ENCODE peak calls at places on chromosomes 6 and 20, in seven cellular contexts. Q is A549, Y is HepG2, S is body of pancreas, E is breast epithelium, H is ovary, D is prostate gland. P is an unnamed sample.

GRCh38 chr20:48736231-48736630 is 91.6 kb downstream of the PREX1 start:
- DNase-seq in Q (no peak), Y (no peak), H (no peak), S (no peak), D (no peak), E (no peak), P (no peak)

GRCh38 chr6:98970469-98970868 is 22.7 kb upstream of the FBXL4 start:
- DNase-seq in E (no peak), H (no peak), Q (no peak), S (no peak), D (no peak), Y (no peak), P (no peak)

GRCh38 chr20:8104252-8104651 is 27.8 kb upstream of the PLCB1 start:
- DNase-seq in D (no peak), Q (no peak), H (no peak), E (no peak), S (no peak), Y (no peak), P (no peak)

GRCh38 chr6:158002249-158002950 is 20.7 kb downstream of the SYNJ2 start:
- DNase-seq in Q (no peak), S (no peak), D (peak; percentile 75), H (no peak), E (peak; percentile 90), Y (no peak), P (peak; percentile 7)

GRCh38 chr6:115398607-115399006 is 662.1 kb downstream of the FRK start:
- DNase-seq in H (no peak), Y (no peak), Q (no peak), E (no peak), D (no peak), S (no peak), P (no peak)

GRCh38 chr6:16769986-16770376 is 8.7 kb upstream of the ATXN1 start:
- DNase-seq in H (no peak), Q (no peak), Y (no peak), E (no peak), D (no peak), S (no peak), P (no peak)

GRCh38 chr20:37346526-37347346 is 796 bp downstream of the SRC start:
- DNase-seq in E (no peak), H (peak; percentile 40), S (no peak), D (no peak), Q (no peak), Y (no peak), P (no peak)

GRCh38 chr20:48714764-48715163 is 113.0 kb downstream of the PREX1 start:
- DNase-seq in D (no peak), Q (no peak), Y (no peak), S (no peak), H (no peak), E (no peak), P (no peak)

GRCh38 chr6:119129148-119129967 is 50.9 kb upstream of the FAM184A start:
- DNase-seq in H (no peak), S (no peak), E (no peak), D (peak; percentile 43), Y (peak; percentile 76), Q (peak; percentile 20), P (no peak)

GRCh38 chr20:10240655-10241054 is 22.0 kb downstream of the SNAP25 start:
- DNase-seq in Y (no peak), S (no peak), E (no peak), D (no peak), H (no peak), Q (no peak), P (no peak)

GRCh38 chr6:133947302-133947900 is 5.6 kb upstream of the TBPL1 start:
- DNase-seq in E (no peak), H (no peak), Q (no peak), Y (no peak), S (peak; percentile 66), D (peak; percentile 13), P (no peak)

GRCh38 chr6:133055527-133055966 is 185.6 kb upstream of the EYA4 start:
- DNase-seq in D (no peak), H (no peak), S (no peak), Y (no peak), Q (no peak), E (no peak), P (no peak)

GRCh38 chr6:137494967-137495595 is 887 bp upstream of the OLIG3 start:
- DNase-seq in D (no peak), Y (no peak), H (no peak), Q (no peak), S (no peak), E (no peak), P (no peak)

GRCh38 chr6:118401325-118401998 is 146.6 kb upstream of the PLN start:
- DNase-seq in D (no peak), E (no peak), Y (no peak), H (no peak), S (no peak), Q (no peak), P (no peak)

GRCh38 chr20:33702861-33703260 is 16.7 kb upstream of the E2F1 start:
- DNase-seq in S (no peak), Y (no peak), D (no peak), Q (no peak), H (peak; percentile 47), E (no peak), P (no peak)

GRCh38 chr20:10603378-10603777 is 70.4 kb downstream of the JAG1 start:
- DNase-seq in Q (no peak), H (no peak), E (no peak), S (no peak), Y (no peak), D (no peak), P (no peak)

GRCh38 chr6:74356385-74356784 is 660.4 kb downstream of the CD109 start:
- DNase-seq in D (no peak), Y (no peak), Q (peak; percentile 3), E (no peak), S (no peak), H (no peak), P (no peak)

GRCh38 chr6:170080169-170080827 is 210.6 kb downstream of the DLL1 start:
- DNase-seq in D (no peak), S (peak; percentile 6), E (no peak), Y (no peak), H (no peak), Q (no peak), P (no peak)

GRCh38 chr6:123064038-123064437 is 68.0 kb downstream of the CLVS2 start:
- DNase-seq in E (no peak), D (no peak), Y (no peak), S (no peak), Q (no peak), H (no peak), P (no peak)

GRCh38 chr20:31674895-31675827 is 37.4 kb downstream of the COX4I2 start:
- DNase-seq in S (no peak), Y (no peak), H (peak; percentile 58), E (peak; percentile 50), Q (no peak), D (no peak), P (no peak)

GRCh38 chr20:36318166-36318565 is 12.0 kb downstream of the DLGAP4 start:
- DNase-seq in Y (no peak), H (no peak), E (no peak), Q (no peak), D (no peak), S (no peak), P (no peak)

GRCh38 chr6:82040405-82041221 is 206.9 kb downstream of the IBTK start:
- DNase-seq in D (peak; percentile 6), E (no peak), H (peak; percentile 25), Q (peak; percentile 6), Y (peak; percentile 46), S (peak; percentile 43), P (no peak)

GRCh38 chr6:31400467-31401289 is 2.7 kb upstream of the MICA start:
- DNase-seq in Q (no peak), H (peak; percentile 76), S (peak; percentile 78), Y (peak; percentile 65), D (peak; percentile 67), E (peak; percentile 71), P (no peak)

DNA sequence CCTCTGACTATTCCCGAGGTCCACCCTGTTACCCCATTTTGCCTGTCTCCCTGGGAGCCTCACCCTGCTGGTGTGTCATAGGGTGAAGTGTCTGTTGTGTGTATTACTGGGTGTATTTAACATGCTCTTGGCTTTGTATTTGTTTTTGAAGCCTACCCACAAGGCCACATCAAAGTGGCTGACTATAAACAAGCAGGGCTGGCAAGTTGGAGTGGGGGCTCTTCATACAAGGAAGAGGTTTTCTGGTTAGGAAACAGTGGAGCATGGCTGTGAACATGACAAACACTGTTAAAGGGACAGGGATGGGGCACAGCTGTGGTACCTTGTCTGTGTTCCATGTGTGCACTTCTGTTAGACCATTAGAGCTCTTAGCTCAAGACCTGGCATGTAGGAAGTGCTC is 26.3 kb downstream of the HECA start:
- DNase-seq in E (no peak), Q (no peak), S (no peak), Y (peak; percentile 5), H (no peak), D (no peak), P (no peak)
- H3K4me1 ChIP-seq in E (no peaks in the 10 kb centered on the region), Q (no peaks in the 10 kb centered on the region), S (peaks cover 25% of the 10 kb centered on the region), Y (no peaks in the 10 kb centered on the region), H (peaks cover 1% of the 10 kb centered on the region), D (no peaks in the 10 kb centered on the region), P (peaks cover 12% of the 10 kb centered on the region)

GRCh38 chr6:88512951-88513350 is 346.8 kb upstream of the CNR1 start:
- DNase-seq in H (no peak), E (no peak), Y (no peak), Q (no peak), S (no peak), D (no peak), P (no peak)
- TF ChIP-seq POLR2A in H (no peak), E (no peak), Y (no peak), Q (no peak), S (no peak), D (no peak), P (no peak)

GRCh38 chr6:11848252-11848651 is 69.6 kb upstream of the ADTRP start:
- DNase-seq in D (no peak), E (no peak), Q (no peak), S (no peak), Y (no peak), H (no peak), P (no peak)

GRCh38 chr6:11847515-11848244 is 69.1 kb upstream of the ADTRP start:
- DNase-seq in Y (no peak), E (no peak), H (no peak), Q (no peak), D (no peak), S (no peak), P (no peak)

GRCh38 chr6:11852061-11852619 is 73.5 kb upstream of the ADTRP start:
- DNase-seq in S (no peak), Y (no peak), Q (no peak), H (no peak), D (no peak), E (no peak), P (no peak)

GRCh38 chr6:11851405-11851804 is 72.8 kb upstream of the ADTRP start:
- DNase-seq in H (no peak), E (no peak), Y (no peak), S (no peak), D (no peak), Q (no peak), P (no peak)

GRCh38 chr6:11848852-11849731 is 70.5 kb upstream of the ADTRP start:
- DNase-seq in Q (no peak), S (no peak), H (no peak), E (no peak), D (no peak), Y (no peak), P (no peak)
- H3K4me3 ChIP-seq in Q (no peak overlapping the region), S (no peak overlapping the region), H (no peak overlapping the region), E (no peak overlapping the region), D (no peak overlapping the region), Y (no peak overlapping the region), P (no peak overlapping the region)

DNA sequence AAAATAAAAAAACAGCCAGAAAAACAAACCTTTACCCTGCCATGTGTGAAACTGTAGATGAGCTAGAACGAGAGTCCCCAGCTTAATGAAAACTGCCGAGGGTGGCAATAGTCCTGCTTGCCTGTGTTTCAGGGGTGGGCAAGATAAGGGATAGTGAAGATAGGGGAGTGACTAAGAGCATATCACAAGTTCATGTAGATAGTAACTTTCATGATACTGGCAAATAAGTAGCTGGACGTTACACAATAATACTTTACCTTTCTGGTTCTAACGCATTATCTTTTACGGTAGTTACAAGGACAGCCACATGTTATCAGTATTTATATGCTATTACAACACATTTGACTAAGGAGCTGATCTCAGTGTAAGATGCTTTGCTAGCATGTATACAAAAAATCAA is 9.3 kb upstream of the FBXO9 start:
- DNase-seq in Y (peak; percentile 28), S (no peak), D (no peak), Q (no peak), H (no peak), E (no peak), P (no peak)
- H3K4me1 ChIP-seq in Y (peaks cover 73% of the 10 kb centered on the region), S (peaks cover 47% of the 10 kb centered on the region), D (no peaks in the 10 kb centered on the region), Q (peaks cover 7% of the 10 kb centered on the region), H (peaks cover 12% of the 10 kb centered on the region), E (peaks cover 18% of the 10 kb centered on the region), P (peaks cover 15% of the 10 kb centered on the region)

P was measured in esophagus squamous epithelium.